ENCODE peak calls at places on chromosomes 2 and 18, in four cellular contexts. J is fibroblast of lung, E is Peyer's patch, Z is heart right ventricle. L is an unnamed sample.

GRCh38 chr18:53796042-53796729 is 428.3 kb downstream of the MBD2 start:
- DNase-seq in J (peak; percentile 79), E (no peak), Z (no peak), L (no peak)

GRCh38 chr18:49778826-49779465 is 34.4 kb downstream of the ACAA2 start:
- DNase-seq in J (no peak), E (no peak), Z (no peak), L (no peak)

GRCh38 chr2:104468846-104469245 is 385.1 kb upstream of the POU3F3 start:
- DNase-seq in J (no peak), E (no peak), Z (no peak), L (no peak)

GRCh38 chr2:15561574-15562344 is 625 bp upstream of the NBAS start:
- DNase-seq in J (peak; percentile 54), E (peak; percentile 56), Z (no peak), L (no peak)

GRCh38 chr18:63237911-63238710 is 81.5 kb downstream of the BCL2 start:
- DNase-seq in J (peak; percentile 96), E (no peak), Z (no peak), L (no peak)

GRCh38 chr2:236184701-236185100 is 16.5 kb upstream of the GBX2 start:
- DNase-seq in J (no peak), E (no peak), Z (no peak), L (no peak)

GRCh38 chr2:192544371-192544955 is 349.7 kb upstream of the TMEFF2 start:
- DNase-seq in J (peak; percentile 0), E (no peak), Z (no peak), L (no peak)

GRCh38 chr18:6591491-6591890 is 138.0 kb upstream of the ARHGAP28 start:
- DNase-seq in J (no peak), E (no peak), Z (no peak), L (no peak)

GRCh38 chr2:11133238-11133935 is 21.9 kb upstream of the SLC66A3 start:
- DNase-seq in J (no peak), E (no peak), Z (no peak), L (no peak)

GRCh38 chr18:56257215-56257614 is 381.2 kb downstream of the TXNL1 start:
- DNase-seq in J (peak; percentile 83), E (no peak), Z (no peak), L (no peak)

GRCh38 chr2:25078171-25079049 is 36.5 kb downstream of the EFR3B start:
- DNase-seq in J (peak; percentile 28), E (no peak), Z (no peak), L (no peak)

GRCh38 chr2:167249197-167249596 is 360.9 kb downstream of the XIRP2 start:
- DNase-seq in J (peak; percentile 2), E (no peak), Z (no peak), L (no peak)

GRCh38 chr2:105387225-105387624 is 11.6 kb downstream of the FHL2 start:
- DNase-seq in J (no peak), E (no peak), Z (no peak), L (no peak)

GRCh38 chr2:9256570-9257043 is 50.0 kb downstream of the ASAP2 start:
- DNase-seq in J (no peak), E (no peak), Z (no peak), L (no peak)

GRCh38 chr2:9260411-9261037 is 53.9 kb downstream of the ASAP2 start:
- DNase-seq in J (no peak), E (no peak), Z (no peak), L (no peak)

GRCh38 chr2:9258953-9259399 is 52.4 kb downstream of the ASAP2 start:
- DNase-seq in J (peak; percentile 50), E (no peak), Z (peak; percentile 77), L (no peak)

GRCh38 chr2:9256147-9256546 is 49.5 kb downstream of the ASAP2 start:
- DNase-seq in J (no peak), E (no peak), Z (no peak), L (no peak)

DNA sequence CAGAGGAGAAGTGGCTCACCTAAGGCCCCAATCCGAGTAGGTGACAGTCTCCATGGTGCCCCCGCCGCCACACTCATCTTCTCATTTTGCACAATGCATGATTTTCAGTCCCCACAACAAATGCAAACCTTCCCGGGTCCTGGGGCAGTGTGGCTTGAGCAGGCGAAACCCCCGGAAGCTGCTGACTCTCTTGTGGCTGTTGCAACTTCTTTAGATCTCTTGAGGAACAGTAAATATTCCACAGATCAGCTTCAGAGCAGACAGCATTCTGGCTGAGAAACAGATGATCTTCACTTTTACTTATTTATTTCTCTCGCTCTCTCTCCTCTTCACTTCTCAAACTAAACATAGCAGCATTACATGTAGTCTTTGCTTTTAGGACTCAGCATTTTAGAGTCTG is 51.9 kb downstream of the ASAP2 start:
- DNase-seq in J (peak; percentile 47), E (no peak), Z (no peak), L (no peak)
- H3K4me1 ChIP-seq in J (peaks cover 34% of the 10 kb centered on the region), E (no peaks in the 10 kb centered on the region), Z (peaks cover 46% of the 10 kb centered on the region), L (peaks cover 30% of the 10 kb centered on the region)

GRCh38 chr2:102618452-102619413 is 620 bp upstream of the SLC9A2 start:
- DNase-seq in J (peak; percentile 6), E (peak; percentile 59), Z (peak; percentile 15), L (no peak)

GRCh38 chr2:102622646-102623045 is 3.3 kb downstream of the SLC9A2 start:
- DNase-seq in J (no peak), E (no peak), Z (no peak), L (no peak)

GRCh38 chr2:102620367-102620766 is 1.0 kb downstream of the SLC9A2 start:
- DNase-seq in J (no peak), E (peak; percentile 67), Z (no peak), L (no peak)

GRCh38 chr2:102621630-102622029 is 2.3 kb downstream of the SLC9A2 start:
- DNase-seq in J (no peak), E (no peak), Z (no peak), L (no peak)

GRCh38 chr2:102619414-102620319 is at the start of gene SLC9A2:
- DNase-seq in J (no peak), E (peak; percentile 55), Z (peak; percentile 14), L (no peak)
- H3K27ac ChIP-seq in J (no peak within 1 kb of the TSS), E (peak within 1 kb of the TSS; percentile 85), Z (no peak within 1 kb of the TSS), L (no peak within 1 kb of the TSS)

GRCh38 chr2:238859636-238860347 is 11.9 kb downstream of the TWIST2 start:
- DNase-seq in J (no peak), E (peak; percentile 34), Z (no peak), L (peak; percentile 33)
- H3K27me3 ChIP-seq in J (no peaks in the 10 kb centered on the region), E (no peaks in the 10 kb centered on the region), Z (peaks cover 17% of the 10 kb centered on the region), L (no peaks in the 10 kb centered on the region)

DNA sequence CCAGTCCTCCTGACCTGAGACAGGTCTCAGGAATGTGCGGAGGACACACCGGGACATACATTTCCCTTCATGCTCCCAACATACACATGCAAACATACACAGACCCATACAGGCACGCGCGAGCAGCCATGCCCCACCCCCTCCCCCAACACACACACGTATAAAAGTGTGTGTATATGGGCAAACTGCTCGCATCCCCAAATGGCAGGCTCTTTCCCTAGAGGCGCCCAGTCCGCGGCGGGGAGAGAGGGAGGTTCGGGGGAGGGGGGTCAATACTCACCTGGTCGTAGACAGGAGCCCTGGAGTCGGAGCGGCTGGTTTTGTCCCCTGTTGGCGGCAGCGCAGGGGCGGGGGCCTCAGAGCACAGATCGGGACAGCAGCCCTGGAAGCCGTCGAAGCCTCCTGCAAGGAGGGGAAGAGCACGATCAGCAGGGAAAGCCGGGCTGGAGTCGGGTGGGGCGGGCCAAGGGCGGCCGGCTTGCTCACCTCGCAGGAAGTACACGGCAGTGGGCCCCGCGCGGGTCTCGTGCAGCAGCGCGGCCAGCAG is 686 bp downstream of the DUSP2 start:
- DNase-seq in J (peak; percentile 6), E (peak; percentile 74), Z (no peak), L (peak; percentile 61)
- H3K4me1 ChIP-seq in J (peaks cover 4% of the 10 kb centered on the region), E (peaks cover 36% of the 10 kb centered on the region), Z (no peaks in the 10 kb centered on the region), L (no peaks in the 10 kb centered on the region)

GRCh38 chr2:113218283-113219091 is 44.7 kb downstream of the PSD4 start:
- DNase-seq in J (peak; percentile 63), E (peak; percentile 93), Z (peak; percentile 46), L (no peak)

GRCh38 chr2:113219889-113220641 is 46.3 kb downstream of the PSD4 start:
- DNase-seq in J (peak; percentile 71), E (peak; percentile 91), Z (peak; percentile 51), L (no peak)

GRCh38 chr2:113219092-113219441 is 45.3 kb downstream of the PSD4 start:
- DNase-seq in J (no peak), E (no peak), Z (no peak), L (no peak)

GRCh38 chr2:113220970-113221708 is 47.4 kb downstream of the PSD4 start:
- DNase-seq in J (no peak), E (no peak), Z (no peak), L (no peak)

GRCh38 chr2:113219525-113219888 is 45.7 kb downstream of the PSD4 start:
- DNase-seq in J (no peak), E (no peak), Z (no peak), L (no peak)
- H3K27ac ChIP-seq in J (no peak overlapping the region), E (peak overlapping the region; percentile 96), Z (no peak overlapping the region), L (no peak overlapping the region)

DNA sequence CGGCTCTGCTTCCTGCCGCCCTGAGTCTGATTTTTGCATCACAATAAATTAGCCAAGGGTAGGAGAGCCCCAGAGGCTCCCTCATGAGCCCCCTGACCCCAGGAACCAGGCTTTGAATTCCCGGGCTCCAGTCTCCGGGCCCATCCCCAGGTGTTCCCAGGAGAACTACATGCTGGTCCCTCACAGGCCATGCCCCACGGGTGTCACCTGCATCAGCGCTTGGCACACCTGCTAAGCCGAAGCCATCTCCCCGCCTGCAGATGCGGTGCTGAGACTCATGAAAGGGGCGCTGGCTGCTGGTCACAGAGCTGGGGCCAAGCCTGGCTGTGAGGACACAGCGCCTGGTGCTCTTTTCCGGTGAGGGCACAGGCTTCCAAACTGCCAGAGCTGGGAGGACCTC is 89.0 kb downstream of the INHBB start:
- DNase-seq in J (no peak), E (peak; percentile 24), Z (no peak), L (no peak)
- H3K27me3 ChIP-seq in J (peaks cover 7% of the 10 kb centered on the region), E (no peaks in the 10 kb centered on the region), Z (peaks cover 51% of the 10 kb centered on the region), L (no peaks in the 10 kb centered on the region)

DNA sequence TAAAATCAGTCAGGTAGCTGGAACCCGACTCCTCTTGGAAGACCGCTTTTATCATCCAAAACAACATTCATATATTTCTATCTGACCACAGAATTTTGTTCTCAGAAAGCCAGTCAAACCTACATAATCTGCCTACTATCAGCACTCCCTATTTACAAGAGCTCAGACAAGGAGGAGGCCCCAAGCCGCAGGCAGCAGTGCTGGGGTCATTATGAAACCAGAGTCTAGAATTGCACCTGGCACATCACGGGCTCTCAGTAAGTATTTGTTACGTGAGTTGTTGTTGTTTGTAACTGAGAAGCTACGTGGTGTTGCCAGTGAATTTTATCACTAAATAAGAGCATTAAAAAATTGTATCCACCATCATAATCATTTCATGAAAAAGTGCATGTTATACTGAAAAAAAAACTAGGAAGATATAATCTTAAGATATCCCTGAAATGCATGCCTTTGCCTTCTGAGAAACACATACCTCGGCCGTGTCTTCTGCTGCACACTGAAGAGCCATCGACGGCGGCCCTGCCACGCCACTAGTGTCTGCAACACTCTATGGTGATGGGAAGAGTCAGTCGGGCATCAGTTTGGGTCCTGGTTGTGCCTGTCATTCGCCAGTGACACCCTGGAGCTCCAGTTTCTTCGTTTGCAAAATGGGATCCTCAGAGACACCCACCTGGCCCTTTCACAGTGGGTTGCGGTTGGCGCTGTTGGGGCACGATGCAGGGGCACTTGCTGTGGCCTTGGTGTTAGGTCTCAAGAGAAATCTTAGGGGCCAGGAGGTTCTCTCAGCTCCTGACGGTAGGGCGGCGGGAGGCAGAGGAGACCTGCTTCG is 505.9 kb downstream of the EIPR1 start:
- DNase-seq in J (no peak), E (no peak), Z (no peak), L (no peak)
- H3K4me1 ChIP-seq in J (no peaks in the 10 kb centered on the region), E (no peaks in the 10 kb centered on the region), Z (no peaks in the 10 kb centered on the region), L (no peaks in the 10 kb centered on the region)